ENCODE peak calls at places on chromosomes 1 and 21, in four cellular contexts. One of them, this sample, is unnamed.
A peak's percentile ranks its signal among the peaks of the same experiment; 100 is the strongest.

GRCh38 chr1:41382531-41383090 is 21.4 kb downstream of the FOXO6 start:
- DNase-seq in sigmoid colon: peak; percentile 88
- DNase-seq in GF-D8: no peak
- DNase-seq in tibial nerve: peak; percentile 45
- DNase-seq in this sample: no peak

GRCh38 chr1:91038582-91038981 is 16.7 kb upstream of the ZNF644 start:
- DNase-seq in tibial nerve: no peak
- DNase-seq in GF-D8: no peak
- DNase-seq in sigmoid colon: no peak
- DNase-seq in this sample: no peak

GRCh38 chr1:103177146-103177850 is 69.0 kb upstream of the COL11A1 start:
- DNase-seq in tibial nerve: no peak
- DNase-seq in GF-D8: no peak
- DNase-seq in sigmoid colon: no peak
- DNase-seq in this sample: no peak

GRCh38 chr1:206804156-206804737 is 32.0 kb upstream of the IL10 start:
- DNase-seq in GF-D8: no peak
- DNase-seq in tibial nerve: no peak
- DNase-seq in sigmoid colon: no peak
- DNase-seq in this sample: no peak

GRCh38 chr1:168261390-168261789 is 19.3 kb upstream of the TBX19 start:
- DNase-seq in tibial nerve: no peak
- DNase-seq in GF-D8: no peak
- DNase-seq in sigmoid colon: no peak
- DNase-seq in this sample: no peak

GRCh38 chr21:25573409-25574206 is 33.7 kb downstream of the MRPL39 start:
- DNase-seq in tibial nerve: no peak
- DNase-seq in sigmoid colon: no peak
- DNase-seq in GF-D8: peak; percentile 74
- DNase-seq in this sample: no peak

GRCh38 chr1:13965770-13966398 is 265.9 kb downstream of the PRDM2 start:
- DNase-seq in sigmoid colon: peak; percentile 82
- DNase-seq in tibial nerve: no peak
- DNase-seq in GF-D8: no peak
- DNase-seq in this sample: no peak

GRCh38 chr1:161021959-161022332 is 994 bp upstream of the F11R start:
- DNase-seq in sigmoid colon: no peak
- DNase-seq in GF-D8: no peak
- DNase-seq in tibial nerve: no peak
- DNase-seq in this sample: no peak

GRCh38 chr1:160161965-160162705 is 10.7 kb downstream of the ATP1A4 start:
- DNase-seq in tibial nerve: no peak
- DNase-seq in GF-D8: no peak
- DNase-seq in sigmoid colon: no peak
- DNase-seq in this sample: no peak

GRCh38 chr1:25529518-25530347 is 13.7 kb upstream of the LDLRAP1 start:
- DNase-seq in tibial nerve: no peak
- DNase-seq in sigmoid colon: no peak
- DNase-seq in GF-D8: no peak
- DNase-seq in this sample: no peak

GRCh38 chr1:70675737-70676156 is 264.7 kb downstream of the CTH start:
- DNase-seq in sigmoid colon: no peak
- DNase-seq in tibial nerve: no peak
- DNase-seq in GF-D8: no peak
- DNase-seq in this sample: no peak

GRCh38 chr1:41327383-41327999 is 33.7 kb upstream of the FOXO6 start:
- DNase-seq in sigmoid colon: no peak
- DNase-seq in GF-D8: no peak
- DNase-seq in tibial nerve: no peak
- DNase-seq in this sample: no peak

GRCh38 chr1:171470726-171471125 is 14.6 kb upstream of the PRRC2C start:
- DNase-seq in GF-D8: no peak
- DNase-seq in sigmoid colon: no peak
- DNase-seq in tibial nerve: no peak
- DNase-seq in this sample: no peak

This sample was measured in SIG-M5.